ENCODE peak calls at places on chromosomes 11 and 22, in four cellular contexts. P is HFFc6, A is left ventricle myocardium inferior, B is lower lobe of right lung. Y is an unnamed sample.

GRCh38 chr11:120660024-120660565 is 148.5 kb downstream of the GRIK4 start:
- DNase-seq in A (no peak), B (no peak), P (no peak), Y (peak)

GRCh38 chr22:46086577-46087335 is 63.6 kb upstream of the PPARA start:
- DNase-seq in P (no peak), A (peak), B (peak), Y (no peak)

GRCh38 chr22:41193829-41194228 is 11.3 kb upstream of the L3MBTL2 start:
- DNase-seq in A (no peak), B (no peak), P (no peak), Y (no peak)

GRCh38 chr11:98568011-98568410 is 452.7 kb upstream of the CNTN5 start:
- DNase-seq in P (no peak), A (no peak), B (no peak), Y (no peak)

GRCh38 chr22:30500628-30501027 is 4.9 kb downstream of the SEC14L4 start:
- DNase-seq in B (no peak), P (no peak), A (no peak), Y (no peak)

GRCh38 chr22:39628563-39629080 is 58.1 kb downstream of the CACNA1I start:
- DNase-seq in A (no peak), B (no peak), P (no peak), Y (no peak)

GRCh38 chr11:100731471-100731870 is 44.4 kb downstream of the ARHGAP42 start:
- DNase-seq in B (no peak), P (no peak), A (no peak), Y (peak)

GRCh38 chr22:24330636-24331035 is 60.0 kb downstream of the SPECC1L start:
- DNase-seq in A (no peak), P (no peak), B (no peak), Y (no peak)

GRCh38 chr11:1839924-1840779 is 1.4 kb downstream of the TNNI2 start:
- DNase-seq in B (peak), A (peak), P (no peak), Y (peak)

GRCh38 chr11:117166491-117166890 is 12.1 kb upstream of the SIDT2 start:
- DNase-seq in P (peak), B (no peak), A (no peak), Y (no peak)

DNA sequence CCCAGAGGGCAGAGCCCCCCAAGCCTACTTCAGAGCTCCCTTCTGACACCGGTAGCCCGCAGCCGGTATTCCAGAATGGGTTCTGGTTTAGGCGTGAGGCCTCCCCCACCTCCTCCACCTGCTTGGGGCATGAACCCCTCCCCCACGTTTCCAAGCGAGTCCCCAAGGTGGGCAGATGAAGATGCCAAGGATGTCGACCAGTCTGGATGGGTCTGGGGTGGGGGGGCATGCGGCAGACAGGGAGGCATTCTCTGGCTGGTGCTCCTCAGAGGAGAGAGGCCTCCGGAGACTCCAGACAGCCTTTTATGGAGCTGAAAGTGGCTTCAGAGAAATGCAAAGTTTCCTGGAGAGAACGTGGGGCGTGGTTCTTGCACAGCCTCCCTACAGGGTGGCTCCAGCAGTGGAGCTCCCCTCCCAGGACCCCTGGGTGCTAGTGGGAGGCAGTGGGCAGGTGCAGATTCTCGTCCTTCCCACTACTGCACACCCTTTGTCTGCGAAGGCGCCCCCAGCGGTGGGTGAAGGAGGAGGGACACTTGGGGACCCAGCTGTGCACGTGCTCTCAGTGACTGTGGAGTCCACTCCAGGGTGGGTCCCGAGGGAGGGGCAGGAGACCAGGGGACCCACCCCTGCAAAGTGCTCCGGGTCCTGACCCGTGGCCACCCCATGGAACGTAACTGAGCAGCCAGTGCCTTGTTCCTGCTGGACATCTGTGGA is 4.2 kb downstream of the CCND1 start:
- DNase-seq in A (no peak), P (no peak), B (no peak), Y (no peak)
- TF ChIP-seq CTCF in A (no peak), P (no peak), B (no peak), Y (no peak)

GRCh38 chr11:129992161-129992944 is 10.3 kb downstream of the PRDM10 start:
- DNase-seq in B (no peak), P (peak), A (no peak), Y (peak)
- TF ChIP-seq CTCF in B (peak), P (peak), A (peak), Y (no peak)

DNA sequence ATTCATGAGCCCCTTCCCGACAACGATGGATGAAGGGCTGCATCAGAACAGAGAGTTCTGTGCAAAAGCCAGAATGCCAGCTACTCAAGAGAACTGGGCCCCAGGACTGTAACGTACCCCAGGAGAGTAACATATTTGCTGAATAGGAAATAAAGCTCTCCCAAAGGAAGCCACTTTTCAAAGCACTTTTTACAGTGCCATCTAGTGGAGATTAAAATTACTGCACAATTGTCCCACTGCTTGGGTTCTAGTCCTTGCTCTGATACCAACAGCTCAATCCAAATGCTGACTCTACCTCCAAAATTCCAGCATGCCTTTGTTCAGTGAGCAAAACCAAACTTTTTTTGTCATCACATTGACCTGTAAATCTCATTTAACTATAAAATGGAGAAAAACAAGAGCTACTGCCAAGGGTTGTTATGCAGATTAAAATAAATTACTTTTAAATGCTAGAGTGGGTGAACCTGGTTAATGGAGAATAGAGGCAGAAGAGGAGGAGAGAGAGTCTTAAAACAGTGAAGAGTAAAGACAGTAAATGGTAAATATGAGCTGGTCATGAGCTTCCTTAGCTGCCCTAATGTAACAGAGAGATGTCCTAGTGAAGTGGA is 87.6 kb upstream of the FSHB start:
- DNase-seq in P (peak), B (no peak), A (no peak), Y (no peak)
- TF ChIP-seq CTCF in P (peak), B (peak), A (peak), Y (peak)

GRCh38 chr22:22200569-22201184 is 43.9 kb upstream of the VPREB1 start:
- DNase-seq in A (no peak), P (no peak), B (no peak), Y (no peak)

GRCh38 chr22:22201185-22201924 is 43.2 kb upstream of the VPREB1 start:
- DNase-seq in B (peak), P (peak), A (peak), Y (peak)

GRCh38 chr22:22203048-22203971 is 41.3 kb upstream of the VPREB1 start:
- DNase-seq in B (no peak), P (no peak), A (no peak), Y (no peak)

GRCh38 chr22:22199634-22200033 is 45.0 kb upstream of the VPREB1 start:
- DNase-seq in B (no peak), P (no peak), A (no peak), Y (no peak)

DNA sequence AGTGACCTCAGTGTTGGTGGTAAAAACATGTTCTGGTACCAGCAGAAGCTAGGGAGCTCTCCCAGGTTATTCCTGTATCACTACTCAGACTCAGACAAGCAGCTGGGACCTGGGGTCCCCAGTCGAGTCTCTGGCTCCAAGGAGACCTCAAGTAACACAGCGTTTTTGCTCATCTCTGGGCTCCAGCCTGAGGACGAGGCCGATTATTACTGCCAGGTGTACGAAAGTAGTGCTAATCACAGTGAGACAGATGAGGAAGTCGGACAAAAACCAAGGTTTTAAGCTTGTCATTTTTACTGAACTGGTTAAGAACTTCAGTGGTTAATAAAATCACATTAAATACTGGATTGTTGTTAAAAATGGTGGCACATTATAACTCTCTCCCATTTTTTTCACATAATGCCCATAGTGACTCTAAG is 42.7 kb upstream of the VPREB1 start:
- DNase-seq in P (no peak), B (no peak), A (no peak), Y (no peak)
- TF ChIP-seq CTCF in P (no peak), B (no peak), A (no peak), Y (no peak)

GRCh38 chr11:43418197-43418596 is 59.5 kb downstream of the TTC17 start:
- DNase-seq in P (no peak), B (no peak), A (no peak), Y (no peak)

GRCh38 chr11:43419460-43419859 is 60.7 kb downstream of the TTC17 start:
- DNase-seq in A (no peak), P (peak), B (no peak), Y (no peak)
- TF ChIP-seq CTCF in A (peak), P (peak), B (peak), Y (peak)

GRCh38 chr11:48172818-48173609 is 43.6 kb upstream of the OR4B1 start:
- DNase-seq in B (peak), A (peak), P (peak), Y (peak)
- TF ChIP-seq CTCF in B (peak), A (peak), P (peak), Y (peak)

GRCh38 chr11:24755260-24755839 is 258.5 kb downstream of the LUZP2 start:
- DNase-seq in A (no peak), B (no peak), P (no peak), Y (no peak)

GRCh38 chr11:24754406-24754805 is 257.6 kb downstream of the LUZP2 start:
- DNase-seq in P (no peak), A (no peak), B (no peak), Y (no peak)

GRCh38 chr11:24762076-24762475 is 265.2 kb downstream of the LUZP2 start:
- DNase-seq in B (no peak), A (no peak), P (no peak), Y (no peak)

GRCh38 chr11:24760681-24761080 is 263.8 kb downstream of the LUZP2 start:
- DNase-seq in B (no peak), A (no peak), P (no peak), Y (no peak)

DNA sequence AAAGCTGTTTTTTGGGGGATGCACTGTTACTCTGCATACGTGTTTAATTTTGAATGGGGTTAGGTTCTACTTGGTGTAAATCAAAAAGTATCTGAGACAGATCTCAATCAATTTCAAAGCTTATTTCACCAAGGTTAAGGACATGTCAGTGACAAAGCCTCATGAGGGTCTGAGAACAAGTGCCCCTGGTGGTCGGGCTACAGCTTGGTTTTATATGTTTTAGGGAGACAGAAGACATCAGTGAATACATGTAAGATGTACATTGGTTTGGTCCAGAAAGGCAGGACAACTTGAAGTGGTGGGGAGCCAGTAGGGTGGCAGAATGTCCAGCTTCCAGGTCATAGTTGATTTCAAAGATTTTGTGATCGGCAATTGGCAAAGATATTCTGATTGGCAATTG is 262.9 kb downstream of the LUZP2 start:
- DNase-seq in A (no peak), B (no peak), P (no peak), Y (no peak)
- TF ChIP-seq CTCF in A (no peak), B (no peak), P (no peak), Y (no peak)